ENCODE peak calls at places on chromosomes 7 and 10, in seven cellular contexts. R is choroid plexus epithelial cell, D is A172, V is T-cell, J is H54, K is astrocyte of the cerebellum, C is transverse colon. Y is an unnamed sample.

GRCh38 chr7:101952355-101953247 is 135.2 kb downstream of the CUX1 start:
- DNase-seq in R (peak; percentile 67), K (peak; percentile 77), J (peak; percentile 50), C (no peak), D (peak; percentile 79), V (no peak), Y (no peak)

GRCh38 chr10:110407301-110408170 is 90.2 kb upstream of the DUSP5 start:
- DNase-seq in K (no peak), D (no peak), R (no peak), V (no peak), C (no peak), J (no peak), Y (no peak)

GRCh38 chr10:88082806-88083596 is 219.6 kb downstream of the PTEN start:
- DNase-seq in J (no peak), R (no peak), D (no peak), K (no peak), V (no peak), C (no peak), Y (no peak)

GRCh38 chr7:27753863-27754262 is 13.9 kb downstream of the TAX1BP1 start:
- DNase-seq in D (no peak), K (no peak), C (no peak), R (no peak), J (no peak), V (no peak), Y (no peak)

GRCh38 chr7:45125193-45125904 is 13.9 kb upstream of the TBRG4 start:
- DNase-seq in J (no peak), V (no peak), K (no peak), C (no peak), R (no peak), D (no peak), Y (no peak)

GRCh38 chr7:121447939-121448338 is 51.8 kb upstream of the FAM3C start:
- DNase-seq in R (no peak), J (no peak), V (no peak), K (no peak), C (no peak), D (no peak), Y (no peak)

GRCh38 chr10:77641788-77642397 is 4.3 kb upstream of the KCNMA1 start:
- DNase-seq in J (peak; percentile 75), K (peak; percentile 75), V (peak; percentile 55), R (peak; percentile 88), D (peak; percentile 71), C (peak; percentile 64), Y (peak; percentile 41)

GRCh38 chr7:129376076-129376777 is 58.0 kb upstream of the STRIP2 start:
- DNase-seq in J (no peak), D (peak; percentile 12), V (peak; percentile 35), R (peak; percentile 59), K (peak; percentile 6), C (peak; percentile 69), Y (no peak)

GRCh38 chr10:93921338-93921737 is 27.6 kb downstream of the SLC35G1 start:
- DNase-seq in C (peak; percentile 13), D (no peak), K (no peak), J (no peak), R (no peak), V (peak; percentile 8), Y (no peak)

GRCh38 chr7:123351506-123352225 is 151.9 kb upstream of the SLC13A1 start:
- DNase-seq in D (no peak), K (no peak), C (no peak), J (no peak), R (peak; percentile 25), V (no peak), Y (no peak)

GRCh38 chr7:80680159-80680903 is 41.9 kb downstream of the CD36 start:
- DNase-seq in J (no peak), R (no peak), C (no peak), D (no peak), V (no peak), K (no peak), Y (no peak)

GRCh38 chr7:116271980-116272886 is 61.9 kb downstream of the TES start:
- DNase-seq in V (no peak), D (peak; percentile 95), R (peak; percentile 97), C (peak; percentile 21), K (peak; percentile 89), J (peak; percentile 37), Y (peak; percentile 67)

GRCh38 chr7:85890244-85890811 is 703.5 kb upstream of the SEMA3D start:
- DNase-seq in D (peak; percentile 24), R (peak; percentile 54), V (no peak), J (no peak), C (no peak), K (peak; percentile 16), Y (no peak)

GRCh38 chr7:67453580-67453979 is 456.9 kb downstream of the TYW1 start:
- DNase-seq in V (no peak), K (no peak), R (no peak), J (no peak), C (no peak), D (no peak), Y (no peak)

GRCh38 chr7:7114575-7115291 is 67.6 kb upstream of the C1GALT1 start:
- DNase-seq in R (no peak), C (no peak), V (no peak), K (no peak), J (no peak), D (no peak), Y (no peak)

GRCh38 chr7:1667566-1668485 is 2.3 kb upstream of the ELFN1 start:
- DNase-seq in R (no peak), J (no peak), K (no peak), V (no peak), D (no peak), C (no peak), Y (no peak)

GRCh38 chr10:126090911-126091728 is 194.8 kb downstream of the FANK1 start:
- DNase-seq in R (peak; percentile 62), V (no peak), D (peak; percentile 91), C (no peak), J (peak; percentile 59), K (peak; percentile 42), Y (peak; percentile 45)

GRCh38 chr7:117086788-117087187 is 133.5 kb downstream of the ST7 start:
- DNase-seq in D (no peak), V (no peak), C (no peak), J (no peak), K (no peak), R (peak; percentile 59), Y (no peak)

Y was measured in brain pericyte.